ENCODE peak calls at places on chromosomes 2 and 18, in nine cellular contexts. One of them, this sample, is unnamed.

GRCh38 chr18:21682276-21683051 is 22.1 kb downstream of the ABHD3 start:
- DNase-seq in tibial artery: no peak
- DNase-seq in PC-3: no peak
- DNase-seq in IMR-90: peak; percentile 67
- DNase-seq in cardiac fibroblast: peak; percentile 80
- DNase-seq in astrocyte of the spinal cord: peak; percentile 72
- DNase-seq in foreskin fibroblast: peak; percentile 79
- DNase-seq in tibial nerve: no peak
- DNase-seq in GM12865: peak; percentile 82
- DNase-seq in this sample: peak; percentile 2

GRCh38 chr2:106095478-106096392 is 98.4 kb downstream of the UXS1 start:
- DNase-seq in tibial artery: no peak
- DNase-seq in PC-3: no peak
- DNase-seq in IMR-90: no peak
- DNase-seq in cardiac fibroblast: no peak
- DNase-seq in astrocyte of the spinal cord: no peak
- DNase-seq in foreskin fibroblast: no peak
- DNase-seq in tibial nerve: no peak
- DNase-seq in GM12865: no peak
- DNase-seq in this sample: peak; percentile 89

GRCh38 chr18:12742453-12742852 is 39.6 kb downstream of the PSMG2 start:
- DNase-seq in tibial artery: no peak
- DNase-seq in PC-3: peak; percentile 93
- DNase-seq in IMR-90: peak; percentile 87
- DNase-seq in cardiac fibroblast: peak; percentile 93
- DNase-seq in astrocyte of the spinal cord: peak; percentile 35
- DNase-seq in foreskin fibroblast: peak; percentile 87
- DNase-seq in tibial nerve: no peak
- DNase-seq in GM12865: no peak
- DNase-seq in this sample: no peak

GRCh38 chr2:57677296-57677695 is 369.3 kb upstream of the VRK2 start:
- DNase-seq in tibial artery: no peak
- DNase-seq in PC-3: peak; percentile 46
- DNase-seq in IMR-90: no peak
- DNase-seq in cardiac fibroblast: no peak
- DNase-seq in astrocyte of the spinal cord: no peak
- DNase-seq in foreskin fibroblast: no peak
- DNase-seq in tibial nerve: no peak
- DNase-seq in GM12865: no peak
- DNase-seq in this sample: no peak

GRCh38 chr18:52339891-52340371 is at the start of gene DCC:
- DNase-seq in tibial artery: no peak
- DNase-seq in PC-3: peak; percentile 43
- DNase-seq in IMR-90: peak; percentile 45
- DNase-seq in cardiac fibroblast: peak; percentile 12
- DNase-seq in astrocyte of the spinal cord: peak; percentile 62
- DNase-seq in foreskin fibroblast: peak; percentile 77
- DNase-seq in tibial nerve: no peak
- DNase-seq in GM12865: peak; percentile 54
- DNase-seq in this sample: no peak

GRCh38 chr2:133838642-133839370 is 270.5 kb upstream of the NCKAP5 start:
- DNase-seq in tibial artery: no peak
- DNase-seq in PC-3: no peak
- DNase-seq in IMR-90: no peak
- DNase-seq in cardiac fibroblast: no peak
- DNase-seq in astrocyte of the spinal cord: no peak
- DNase-seq in foreskin fibroblast: no peak
- DNase-seq in tibial nerve: no peak
- DNase-seq in GM12865: no peak
- DNase-seq in this sample: no peak

GRCh38 chr2:127659408-127660290 is 13.7 kb downstream of the GPR17 start:
- DNase-seq in tibial artery: peak; percentile 72
- DNase-seq in PC-3: no peak
- DNase-seq in IMR-90: no peak
- DNase-seq in cardiac fibroblast: no peak
- DNase-seq in astrocyte of the spinal cord: no peak
- DNase-seq in foreskin fibroblast: no peak
- DNase-seq in tibial nerve: no peak
- DNase-seq in GM12865: no peak
- DNase-seq in this sample: no peak

GRCh38 chr2:23591111-23591510 is 206.1 kb downstream of the KLHL29 start:
- DNase-seq in tibial artery: no peak
- DNase-seq in PC-3: no peak
- DNase-seq in IMR-90: no peak
- DNase-seq in cardiac fibroblast: no peak
- DNase-seq in astrocyte of the spinal cord: no peak
- DNase-seq in foreskin fibroblast: no peak
- DNase-seq in tibial nerve: no peak
- DNase-seq in GM12865: no peak
- DNase-seq in this sample: no peak

GRCh38 chr2:233999182-233999581 is 51.3 kb upstream of the SPP2 start:
- DNase-seq in tibial artery: no peak
- DNase-seq in PC-3: no peak
- DNase-seq in IMR-90: no peak
- DNase-seq in cardiac fibroblast: no peak
- DNase-seq in astrocyte of the spinal cord: no peak
- DNase-seq in foreskin fibroblast: no peak
- DNase-seq in tibial nerve: no peak
- DNase-seq in GM12865: no peak
- DNase-seq in this sample: no peak

GRCh38 chr2:119429225-119430000 is 2.2 kb upstream of the TMEM37 start:
- DNase-seq in tibial artery: no peak
- DNase-seq in PC-3: no peak
- DNase-seq in IMR-90: no peak
- DNase-seq in cardiac fibroblast: peak; percentile 60
- DNase-seq in astrocyte of the spinal cord: peak; percentile 16
- DNase-seq in foreskin fibroblast: peak; percentile 40
- DNase-seq in tibial nerve: no peak
- DNase-seq in GM12865: peak; percentile 39
- DNase-seq in this sample: no peak

GRCh38 chr2:168434164-168434563 is 21.9 kb upstream of the CERS6 start:
- DNase-seq in tibial artery: peak; percentile 37
- DNase-seq in PC-3: peak; percentile 12
- DNase-seq in IMR-90: no peak
- DNase-seq in cardiac fibroblast: no peak
- DNase-seq in astrocyte of the spinal cord: no peak
- DNase-seq in foreskin fibroblast: peak; percentile 27
- DNase-seq in tibial nerve: no peak
- DNase-seq in GM12865: no peak
- DNase-seq in this sample: no peak

GRCh38 chr2:14288016-14288415 is 344.5 kb upstream of the LRATD1 start:
- DNase-seq in tibial artery: no peak
- DNase-seq in PC-3: peak; percentile 78
- DNase-seq in IMR-90: no peak
- DNase-seq in cardiac fibroblast: no peak
- DNase-seq in astrocyte of the spinal cord: no peak
- DNase-seq in foreskin fibroblast: no peak
- DNase-seq in tibial nerve: no peak
- DNase-seq in GM12865: no peak
- DNase-seq in this sample: no peak

GRCh38 chr2:14297906-14298305 is 334.6 kb upstream of the LRATD1 start:
- DNase-seq in tibial artery: no peak
- DNase-seq in PC-3: no peak
- DNase-seq in IMR-90: no peak
- DNase-seq in cardiac fibroblast: no peak
- DNase-seq in astrocyte of the spinal cord: no peak
- DNase-seq in foreskin fibroblast: no peak
- DNase-seq in tibial nerve: no peak
- DNase-seq in GM12865: no peak
- DNase-seq in this sample: no peak

GRCh38 chr2:14297340-14297739 is 335.2 kb upstream of the LRATD1 start:
- DNase-seq in tibial artery: no peak
- DNase-seq in PC-3: peak; percentile 72
- DNase-seq in IMR-90: no peak
- DNase-seq in cardiac fibroblast: no peak
- DNase-seq in astrocyte of the spinal cord: no peak
- DNase-seq in foreskin fibroblast: no peak
- DNase-seq in tibial nerve: no peak
- DNase-seq in GM12865: no peak
- DNase-seq in this sample: no peak

DNA sequence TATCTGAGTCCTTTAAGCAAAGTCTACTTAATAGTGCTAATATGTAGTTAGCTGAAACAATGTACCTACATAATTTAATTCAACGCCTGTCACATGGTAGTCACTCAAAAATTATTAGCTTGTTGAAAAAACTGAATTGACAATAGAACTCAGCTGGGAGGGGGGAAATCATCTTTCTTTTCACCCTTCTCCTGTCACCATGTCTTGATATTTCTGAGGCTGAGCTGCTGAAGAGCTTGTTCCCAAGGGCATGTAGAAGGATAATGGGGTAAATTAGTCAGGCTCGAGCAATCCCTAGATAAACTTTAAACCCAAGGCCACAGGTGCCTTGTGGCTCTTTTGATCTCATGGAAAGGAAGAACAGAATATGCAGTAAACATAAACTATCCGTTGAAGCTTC is 339.6 kb upstream of the LRATD1 start:
- DNase-seq in tibial artery: no peak
- DNase-seq in PC-3: no peak
- DNase-seq in IMR-90: no peak
- DNase-seq in cardiac fibroblast: no peak
- DNase-seq in astrocyte of the spinal cord: no peak
- DNase-seq in foreskin fibroblast: no peak
- DNase-seq in tibial nerve: no peak
- DNase-seq in GM12865: no peak
- DNase-seq in this sample: no peak
- TF ChIP-seq CTCF in tibial artery: no peak
- TF ChIP-seq CTCF in PC-3: no peak
- TF ChIP-seq CTCF in IMR-90: no peak
- TF ChIP-seq CTCF in cardiac fibroblast: no peak
- TF ChIP-seq CTCF in astrocyte of the spinal cord: no peak
- TF ChIP-seq CTCF in foreskin fibroblast: no peak
- TF ChIP-seq CTCF in tibial nerve: no peak
- TF ChIP-seq CTCF in GM12865: no peak
- TF ChIP-seq CTCF in this sample: no peak

GRCh38 chr2:231312066-231312465 is 83.4 kb upstream of the B3GNT7 start:
- DNase-seq in tibial artery: no peak
- DNase-seq in PC-3: no peak
- DNase-seq in IMR-90: no peak
- DNase-seq in cardiac fibroblast: no peak
- DNase-seq in astrocyte of the spinal cord: no peak
- DNase-seq in foreskin fibroblast: no peak
- DNase-seq in tibial nerve: no peak
- DNase-seq in GM12865: no peak
- DNase-seq in this sample: no peak

GRCh38 chr2:231305221-231305620 is 90.3 kb upstream of the B3GNT7 start:
- DNase-seq in tibial artery: no peak
- DNase-seq in PC-3: no peak
- DNase-seq in IMR-90: no peak
- DNase-seq in cardiac fibroblast: no peak
- DNase-seq in astrocyte of the spinal cord: no peak
- DNase-seq in foreskin fibroblast: no peak
- DNase-seq in tibial nerve: no peak
- DNase-seq in GM12865: no peak
- DNase-seq in this sample: no peak

GRCh38 chr2:231308631-231309414 is 86.7 kb upstream of the B3GNT7 start:
- DNase-seq in tibial artery: no peak
- DNase-seq in PC-3: peak; percentile 47
- DNase-seq in IMR-90: peak; percentile 48
- DNase-seq in cardiac fibroblast: peak; percentile 62
- DNase-seq in astrocyte of the spinal cord: peak; percentile 83
- DNase-seq in foreskin fibroblast: no peak
- DNase-seq in tibial nerve: no peak
- DNase-seq in GM12865: no peak
- DNase-seq in this sample: no peak

GRCh38 chr2:231308219-231308618 is 87.3 kb upstream of the B3GNT7 start:
- DNase-seq in tibial artery: no peak
- DNase-seq in PC-3: no peak
- DNase-seq in IMR-90: no peak
- DNase-seq in cardiac fibroblast: no peak
- DNase-seq in astrocyte of the spinal cord: no peak
- DNase-seq in foreskin fibroblast: no peak
- DNase-seq in tibial nerve: no peak
- DNase-seq in GM12865: no peak
- DNase-seq in this sample: no peak

DNA sequence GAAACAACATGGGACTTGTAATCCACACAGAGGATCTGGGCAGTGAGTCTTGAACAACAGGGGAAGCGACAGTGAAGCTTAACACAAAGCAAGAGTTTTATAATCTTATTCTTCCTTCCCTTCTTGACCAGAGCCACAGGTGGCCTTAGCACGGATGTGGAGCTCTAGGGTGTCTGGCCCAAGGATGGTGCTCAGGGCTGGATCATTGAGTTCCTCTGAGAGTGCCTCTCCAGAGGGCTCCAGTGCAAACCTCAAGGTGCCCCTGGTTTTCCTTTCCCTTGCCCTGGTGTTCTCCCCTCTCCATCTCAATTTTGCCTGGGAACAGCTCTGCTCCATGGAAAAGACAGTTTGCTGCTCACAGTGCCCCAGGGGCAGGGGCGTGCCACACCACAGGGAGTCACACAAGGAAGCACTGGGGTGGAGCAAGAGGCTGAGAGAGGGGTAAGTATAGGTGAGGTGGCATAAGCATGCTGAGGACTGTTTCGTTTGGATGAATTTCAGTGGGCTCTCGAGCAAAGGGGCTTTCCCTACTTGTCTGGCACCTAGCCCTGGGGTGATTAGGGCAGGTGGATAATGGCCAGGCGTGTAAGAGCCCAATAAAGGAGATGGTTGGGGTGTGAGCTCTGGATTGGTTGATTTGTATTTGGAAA is 88.6 kb upstream of the B3GNT7 start:
- DNase-seq in tibial artery: no peak
- DNase-seq in PC-3: peak; percentile 55
- DNase-seq in IMR-90: no peak
- DNase-seq in cardiac fibroblast: no peak
- DNase-seq in astrocyte of the spinal cord: no peak
- DNase-seq in foreskin fibroblast: no peak
- DNase-seq in tibial nerve: no peak
- DNase-seq in GM12865: no peak
- DNase-seq in this sample: no peak
- TF ChIP-seq CTCF in tibial artery: no peak
- TF ChIP-seq CTCF in PC-3: no peak
- TF ChIP-seq CTCF in IMR-90: no peak
- TF ChIP-seq CTCF in cardiac fibroblast: no peak
- TF ChIP-seq CTCF in astrocyte of the spinal cord: no peak
- TF ChIP-seq CTCF in foreskin fibroblast: no peak
- TF ChIP-seq CTCF in tibial nerve: no peak
- TF ChIP-seq CTCF in GM12865: no peak
- TF ChIP-seq CTCF in this sample: no peak

GRCh38 chr18:23586249-23587196 is at the start of gene NPC1:
- DNase-seq in tibial artery: peak; percentile 92
- DNase-seq in PC-3: peak; percentile 96
- DNase-seq in IMR-90: peak; percentile 92
- DNase-seq in cardiac fibroblast: peak; percentile 98
- DNase-seq in astrocyte of the spinal cord: peak; percentile 95
- DNase-seq in foreskin fibroblast: peak; percentile 99
- DNase-seq in tibial nerve: peak; percentile 85
- DNase-seq in GM12865: peak; percentile 94
- DNase-seq in this sample: peak; percentile 89
- TF ChIP-seq CTCF in tibial artery: peak; percentile 83
- TF ChIP-seq CTCF in PC-3: peak; percentile 66
- TF ChIP-seq CTCF in IMR-90: peak; percentile 80
- TF ChIP-seq CTCF in cardiac fibroblast: peak; percentile 81
- TF ChIP-seq CTCF in astrocyte of the spinal cord: peak; percentile 86
- TF ChIP-seq CTCF in foreskin fibroblast: peak; percentile 79
- TF ChIP-seq CTCF in tibial nerve: peak; percentile 90
- TF ChIP-seq CTCF in GM12865: peak; percentile 89
- TF ChIP-seq CTCF in this sample: peak; percentile 97

DNA sequence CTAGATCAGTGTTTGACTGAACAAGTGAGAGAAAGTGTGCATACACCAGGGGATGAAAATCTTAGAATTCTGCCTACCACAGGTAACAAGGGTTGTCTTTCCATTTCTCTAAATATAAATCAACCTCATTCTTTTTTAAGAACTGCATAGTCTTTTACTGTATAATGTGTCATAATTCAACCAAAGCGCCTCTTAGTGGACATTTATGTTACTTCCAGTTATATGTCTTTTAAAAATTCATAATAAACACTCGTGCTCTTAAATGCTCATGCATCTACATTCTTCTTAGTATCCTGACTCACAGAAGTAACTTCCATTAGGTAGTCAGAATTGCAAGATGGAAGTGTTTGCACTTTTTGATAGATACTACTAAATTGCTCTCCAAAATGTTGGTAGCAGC is 76.2 kb downstream of the CHRNA1 start:
- DNase-seq in tibial artery: no peak
- DNase-seq in PC-3: peak; percentile 60
- DNase-seq in IMR-90: peak; percentile 61
- DNase-seq in cardiac fibroblast: peak; percentile 75
- DNase-seq in astrocyte of the spinal cord: peak; percentile 55
- DNase-seq in foreskin fibroblast: peak; percentile 64
- DNase-seq in tibial nerve: no peak
- DNase-seq in GM12865: peak; percentile 46
- DNase-seq in this sample: no peak
- TF ChIP-seq CTCF in tibial artery: peak; percentile 64
- TF ChIP-seq CTCF in PC-3: peak; percentile 69
- TF ChIP-seq CTCF in IMR-90: peak; percentile 61
- TF ChIP-seq CTCF in cardiac fibroblast: peak; percentile 24
- TF ChIP-seq CTCF in astrocyte of the spinal cord: peak; percentile 20
- TF ChIP-seq CTCF in foreskin fibroblast: no peak
- TF ChIP-seq CTCF in tibial nerve: peak; percentile 56
- TF ChIP-seq CTCF in GM12865: peak; percentile 34
- TF ChIP-seq CTCF in this sample: peak; percentile 63